ENCODE peak calls at places on chromosomes 6 and 20, in four cellular contexts. H is HCT116, W is IMR-90, S is SK-N-SH. T is an unnamed sample.

GRCh38 chr6:48560408-48560807 is 449.4 kb upstream of the PTCHD4 start:
- DNase-seq in H (no peak), W (peak; percentile 22), S (no peak), T (peak; percentile 54)

GRCh38 chr20:9978395-9979004 is 56.3 kb upstream of the ANKEF1 start:
- DNase-seq in H (peak; percentile 79), W (peak; percentile 89), S (peak; percentile 66), T (peak; percentile 95)

GRCh38 chr20:45359406-45360148 is 3.4 kb upstream of the SYS1 start:
- DNase-seq in H (no peak), W (no peak), S (no peak), T (peak; percentile 25)

GRCh38 chr20:48461351-48461750 is 366.4 kb downstream of the PREX1 start:
- DNase-seq in H (no peak), W (no peak), S (no peak), T (no peak)

GRCh38 chr20:1227121-1227582 is 1.3 kb downstream of the RAD21L1 start:
- DNase-seq in H (no peak), W (no peak), S (no peak), T (no peak)

GRCh38 chr6:29861521-29862255 is 34.1 kb downstream of the HLA-G start:
- DNase-seq in H (no peak), W (no peak), S (no peak), T (no peak)

GRCh38 chr6:45075246-45075645 is 252.9 kb upstream of the RUNX2 start:
- DNase-seq in H (no peak), W (peak; percentile 94), S (no peak), T (peak; percentile 85)

GRCh38 chr6:44702292-44702691 is 314.8 kb downstream of the CDC5L start:
- DNase-seq in H (no peak), W (no peak), S (no peak), T (no peak)

GRCh38 chr20:20710443-20710842 is 2.0 kb downstream of the RALGAPA2 start:
- DNase-seq in H (no peak), W (no peak), S (no peak), T (no peak)

GRCh38 chr20:20710847-20711315 is 1.6 kb downstream of the RALGAPA2 start:
- DNase-seq in H (no peak), W (no peak), S (no peak), T (no peak)

GRCh38 chr20:20709858-20710257 is 2.6 kb downstream of the RALGAPA2 start:
- DNase-seq in H (no peak), W (no peak), S (no peak), T (no peak)

GRCh38 chr20:20702330-20703245 is 9.9 kb downstream of the RALGAPA2 start:
- DNase-seq in H (no peak), W (no peak), S (no peak), T (no peak)

GRCh38 chr20:20706285-20706684 is 6.2 kb downstream of the RALGAPA2 start:
- DNase-seq in H (no peak), W (no peak), S (no peak), T (no peak)
- H3K9ac ChIP-seq in H (no peak overlapping the region), W (no peak overlapping the region), S (no peak overlapping the region), T (no peak overlapping the region)

GRCh38 chr6:133890941-133891813 is 2.3 kb downstream of the TCF21 start:
- DNase-seq in H (no peak), W (peak; percentile 39), S (peak; percentile 59), T (peak; percentile 68)
- H3K9ac ChIP-seq in H (peak overlapping the region; percentile 52), W (peak overlapping the region; percentile 93), S (no peak overlapping the region), T (peak overlapping the region; percentile 79)

DNA sequence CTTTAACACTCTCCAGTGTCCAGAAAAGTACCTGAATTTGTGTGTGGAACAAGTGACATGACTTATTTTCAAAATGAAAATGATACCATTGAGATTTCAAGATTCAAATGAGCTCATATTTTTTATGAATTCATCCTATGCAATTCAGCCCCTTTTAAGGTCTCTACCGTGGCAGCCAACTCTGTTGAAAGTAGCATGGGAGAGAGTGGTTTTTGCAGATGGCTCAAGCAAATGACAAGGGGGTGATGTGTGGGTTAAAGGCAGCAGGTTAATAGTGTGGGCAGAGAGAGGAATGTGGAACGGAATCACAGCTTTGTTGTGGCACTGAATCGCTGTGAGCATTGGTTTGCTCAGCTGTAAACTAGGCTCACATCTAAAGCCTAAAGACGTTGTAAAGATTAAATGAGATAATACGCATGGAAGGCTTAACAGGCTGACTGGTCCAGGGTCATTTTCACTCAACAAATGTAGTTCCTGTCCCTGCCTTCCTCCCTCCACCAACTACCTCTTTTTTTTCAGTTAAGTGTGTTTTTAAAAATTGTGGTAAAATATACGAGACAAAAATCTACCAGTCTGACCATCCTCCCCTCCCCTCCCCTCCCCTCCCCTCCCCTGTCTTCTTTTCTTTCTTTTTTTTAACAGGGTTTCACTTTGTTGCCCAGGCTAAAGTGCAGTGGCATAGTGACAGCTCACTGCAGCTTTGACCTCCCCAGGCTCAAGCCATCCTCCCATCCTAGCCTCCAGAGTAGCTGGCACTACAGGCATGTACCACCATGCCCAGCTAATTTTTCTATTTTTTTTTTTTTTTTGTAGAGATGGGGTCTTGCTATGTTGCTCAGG is 114.7 kb upstream of the ZNF217 start:
- DNase-seq in H (no peak), W (peak; percentile 85), S (no peak), T (peak; percentile 55)
- H3K9ac ChIP-seq in H (no peak overlapping the region), W (no peak overlapping the region), S (peak overlapping the region; percentile 45), T (peak overlapping the region; percentile 67)

GRCh38 chr6:4999586-4999985 is 4.3 kb downstream of the RPP40 start:
- DNase-seq in H (no peak), W (no peak), S (no peak), T (peak; percentile 64)

GRCh38 chr6:5003604-5004372 is at the start of gene RPP40:
- DNase-seq in H (peak; percentile 89), W (peak; percentile 95), S (peak; percentile 96), T (peak; percentile 99)

GRCh38 chr6:5007531-5007930 is 3.7 kb upstream of the RPP40 start:
- DNase-seq in H (no peak), W (no peak), S (no peak), T (no peak)

GRCh38 chr6:5006182-5006581 is 2.3 kb upstream of the RPP40 start:
- DNase-seq in H (no peak), W (peak; percentile 11), S (no peak), T (no peak)

GRCh38 chr6:5004373-5005037 is 668 bp upstream of the RPP40 start:
- DNase-seq in H (no peak), W (no peak), S (no peak), T (no peak)
- H3K9ac ChIP-seq in H (peak overlapping the region; percentile 73), W (peak overlapping the region; percentile 92), S (peak overlapping the region; percentile 80), T (peak overlapping the region; percentile 95)

GRCh38 chr6:149890629-149891045 is 7.3 kb downstream of the RAET1E start:
- DNase-seq in H (no peak), W (no peak), S (no peak), T (peak; percentile 42)
- H3K9ac ChIP-seq in H (no peak overlapping the region), W (no peak overlapping the region), S (no peak overlapping the region), T (no peak overlapping the region)